ENCODE peak calls at places on chromosomes 5 and 9, in ten cellular contexts. M is H1, B is stomach, G is K562, X is HepG2, S is esophagus muscularis mucosa, V is transverse colon, J is GM12878, H is upper lobe of left lung, Z is suprapubic skin. A is an unnamed sample.

GRCh38 chr5:96434201-96434645 is 1.2 kb upstream of the PCSK1 start:
- DNase-seq in M (no peak), B (peak), G (peak), X (peak), S (no peak), V (peak), J (no peak), H (no peak), Z (no peak), A (no peak)

GRCh38 chr9:102631559-102631958 is 363.6 kb upstream of the CYLC2 start:
- DNase-seq in M (no peak), B (no peak), G (no peak), X (peak), S (no peak), V (no peak), J (no peak), H (no peak), Z (no peak), A (no peak)

GRCh38 chr9:70600479-70600878 is 186.0 kb upstream of the KLF9 start:
- DNase-seq in M (no peak), B (no peak), G (no peak), X (no peak), S (no peak), V (peak), J (no peak), H (no peak), Z (no peak), A (peak)

GRCh38 chr5:33488558-33489355 is 48.0 kb downstream of the TARS1 start:
- DNase-seq in M (no peak), B (no peak), G (no peak), X (no peak), S (peak), V (no peak), J (no peak), H (peak), Z (no peak), A (no peak)

GRCh38 chr9:2630158-2630557 is 8.6 kb downstream of the VLDLR start:
- DNase-seq in M (no peak), B (no peak), G (no peak), X (no peak), S (no peak), V (no peak), J (no peak), H (no peak), Z (no peak), A (no peak)

GRCh38 chr9:91192785-91193657 is 168.7 kb downstream of the AUH start:
- DNase-seq in M (peak), B (peak), G (peak), X (peak), S (peak), V (peak), J (no peak), H (peak), Z (peak), A (peak)

GRCh38 chr5:55966284-55966683 is 28.5 kb downstream of the IL6ST start:
- DNase-seq in M (no peak), B (no peak), G (no peak), X (no peak), S (no peak), V (no peak), J (no peak), H (no peak), Z (no peak), A (no peak)

GRCh38 chr9:120017971-120018370 is 562.0 kb downstream of the CDK5RAP2 start:
- DNase-seq in M (no peak), B (no peak), G (no peak), X (no peak), S (no peak), V (no peak), J (no peak), H (no peak), Z (no peak), A (no peak)

GRCh38 chr9:21316032-21316842 is 11.1 kb upstream of the IFNA5 start:
- DNase-seq in M (no peak), B (no peak), G (no peak), X (no peak), S (no peak), V (no peak), J (no peak), H (no peak), Z (no peak), A (no peak)

GRCh38 chr9:72602629-72603028 is 81.2 kb downstream of the TMC1 start:
- DNase-seq in M (no peak), B (no peak), G (no peak), X (no peak), S (no peak), V (no peak), J (no peak), H (no peak), Z (no peak), A (no peak)

GRCh38 chr5:164353155-164353554 is 847.7 kb downstream of the MAT2B start:
- DNase-seq in M (no peak), B (no peak), G (no peak), X (no peak), S (no peak), V (no peak), J (no peak), H (no peak), Z (no peak), A (no peak)

GRCh38 chr5:107514305-107514704 is 156.4 kb downstream of the EFNA5 start:
- DNase-seq in M (no peak), B (no peak), G (no peak), X (no peak), S (no peak), V (no peak), J (no peak), H (no peak), Z (no peak), A (no peak)

GRCh38 chr9:16175461-16175860 is 622.6 kb downstream of the CCDC171 start:
- DNase-seq in M (no peak), B (no peak), G (no peak), X (no peak), S (peak), V (no peak), J (no peak), H (no peak), Z (no peak), A (no peak)

GRCh38 chr5:151758141-151758429 is 346 bp downstream of the ATOX1 start:
- DNase-seq in M (no peak), B (peak), G (no peak), X (no peak), S (no peak), V (peak), J (no peak), H (no peak), Z (no peak), A (peak)

GRCh38 chr5:9339206-9339818 is 206.6 kb downstream of the SEMA5A start:
- DNase-seq in M (no peak), B (no peak), G (peak), X (peak), S (no peak), V (no peak), J (no peak), H (no peak), Z (no peak), A (no peak)

GRCh38 chr9:129865668-129866320 is 30.5 kb downstream of the USP20 start:
- DNase-seq in M (no peak), B (no peak), G (no peak), X (no peak), S (no peak), V (no peak), J (no peak), H (peak), Z (no peak), A (no peak)

GRCh38 chr9:104233366-104233765 is 139.3 kb downstream of the SMC2 start:
- DNase-seq in M (no peak), B (no peak), G (no peak), X (no peak), S (no peak), V (no peak), J (no peak), H (no peak), Z (no peak), A (no peak)

GRCh38 chr9:89439571-89439970 is 58.3 kb downstream of the SEMA4D start:
- DNase-seq in M (no peak), B (no peak), G (no peak), X (no peak), S (no peak), V (no peak), J (no peak), H (no peak), Z (no peak), A (no peak)

GRCh38 chr9:89441655-89441970 is 56.3 kb downstream of the SEMA4D start:
- DNase-seq in M (no peak), B (no peak), G (no peak), X (no peak), S (no peak), V (no peak), J (no peak), H (no peak), Z (no peak), A (no peak)

GRCh38 chr9:89440046-89440445 is 57.9 kb downstream of the SEMA4D start:
- DNase-seq in M (no peak), B (no peak), G (no peak), X (no peak), S (no peak), V (no peak), J (no peak), H (no peak), Z (no peak), A (no peak)

GRCh38 chr9:89440951-89441654 is 56.8 kb downstream of the SEMA4D start:
- DNase-seq in M (no peak), B (peak), G (no peak), X (no peak), S (no peak), V (no peak), J (no peak), H (peak), Z (no peak), A (no peak)

GRCh38 chr9:89440548-89440947 is 57.4 kb downstream of the SEMA4D start:
- DNase-seq in M (no peak), B (peak), G (no peak), X (no peak), S (no peak), V (peak), J (no peak), H (no peak), Z (no peak), A (no peak)
- TF ChIP-seq POLR2AphosphoS5 in M (no peak), B (peak), G (no peak), X (no peak), S (peak), V (no peak), J (no peak), H (peak), Z (peak), A (no peak)

DNA sequence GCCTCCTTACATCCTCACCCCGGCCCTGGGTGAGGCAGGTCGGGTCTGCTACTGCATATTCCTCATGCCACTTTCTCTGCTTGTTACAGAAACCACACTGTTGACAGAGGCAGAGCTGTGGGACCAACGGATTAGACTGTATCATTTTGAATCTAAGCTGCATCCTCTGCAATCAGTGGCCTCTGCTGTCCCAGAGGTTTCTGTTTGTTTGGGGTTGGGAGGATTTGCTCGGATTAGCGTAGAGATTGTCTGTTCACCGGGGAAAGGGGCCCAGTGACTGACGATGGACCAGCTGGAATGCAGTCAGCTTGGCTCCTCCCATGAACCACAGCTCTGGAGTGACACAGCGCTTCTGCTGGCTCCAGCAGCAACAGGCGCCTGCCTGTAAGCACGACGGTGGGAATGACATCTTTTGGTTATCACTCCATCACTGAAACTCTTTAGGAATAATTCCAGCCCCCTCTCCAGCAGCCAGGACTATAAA is 37.3 kb upstream of the ADRA1B start:
- DNase-seq in M (peak), B (peak), G (peak), X (peak), S (no peak), V (peak), J (no peak), H (no peak), Z (peak), A (peak)
- TF ChIP-seq EP300 in M (no peak), B (no peak), G (no peak), X (no peak), S (no peak), V (no peak), J (no peak), H (no peak), Z (no peak), A (no peak)

DNA sequence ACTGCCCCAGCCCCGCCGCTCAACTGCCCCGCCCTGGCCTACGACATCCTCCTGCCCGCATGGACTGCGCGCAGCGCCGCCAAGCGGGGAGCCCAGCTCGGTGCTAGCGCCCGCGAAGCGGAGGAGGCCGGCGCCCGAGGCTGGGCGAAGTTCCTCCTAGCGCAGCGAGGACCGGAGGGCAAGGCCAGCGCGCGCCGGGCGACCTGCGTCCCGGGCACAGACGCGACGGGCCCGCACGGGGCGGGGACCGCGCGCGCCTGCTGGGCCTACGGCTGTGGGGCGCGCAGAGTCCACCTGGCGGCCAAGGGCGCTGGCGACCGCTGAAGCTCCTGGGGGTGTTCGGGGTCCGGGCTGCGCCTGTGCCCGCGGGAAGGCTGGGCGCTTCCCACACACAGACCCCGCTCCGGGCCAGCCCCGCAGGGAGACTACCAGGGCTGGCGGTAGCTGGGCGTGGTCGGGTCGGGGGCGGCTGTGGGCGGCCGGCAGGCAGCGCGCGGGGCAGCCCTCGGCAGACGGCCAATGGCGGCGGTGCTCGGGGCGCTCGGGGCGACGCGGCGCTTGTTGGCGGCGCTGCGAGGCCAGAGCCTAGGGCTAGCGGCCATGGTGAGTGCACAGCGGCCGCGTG is at the start of gene PCBD2:
- DNase-seq in M (peak), B (peak), G (peak), X (peak), S (peak), V (peak), J (peak), H (peak), Z (peak), A (peak)
- TF ChIP-seq POLR2A in M (peak), B (no peak), G (peak), X (peak), S (no peak), V (peak), J (peak), H (peak), Z (no peak), A (no peak)

GRCh38 chr5:98941131-98941883 is 12.5 kb upstream of the CHD1 start:
- DNase-seq in M (no peak), B (no peak), G (no peak), X (no peak), S (no peak), V (no peak), J (no peak), H (no peak), Z (no peak), A (no peak)

GRCh38 chr5:98936948-98937715 is 8.3 kb upstream of the CHD1 start:
- DNase-seq in M (no peak), B (no peak), G (no peak), X (no peak), S (no peak), V (no peak), J (no peak), H (no peak), Z (no peak), A (no peak)

GRCh38 chr5:98940586-98940985 is 11.8 kb upstream of the CHD1 start:
- DNase-seq in M (no peak), B (no peak), G (no peak), X (no peak), S (no peak), V (no peak), J (no peak), H (no peak), Z (no peak), A (no peak)

GRCh38 chr5:98935206-98935605 is 6.4 kb upstream of the CHD1 start:
- DNase-seq in M (no peak), B (no peak), G (no peak), X (no peak), S (no peak), V (no peak), J (no peak), H (no peak), Z (no peak), A (no peak)

GRCh38 chr5:98938459-98938858 is 9.7 kb upstream of the CHD1 start:
- DNase-seq in M (no peak), B (no peak), G (no peak), X (peak), S (no peak), V (no peak), J (no peak), H (no peak), Z (no peak), A (no peak)
- TF ChIP-seq POLR2AphosphoS5 in M (no peak), B (peak), G (no peak), X (no peak), S (no peak), V (no peak), J (no peak), H (no peak), Z (no peak), A (no peak)

DNA sequence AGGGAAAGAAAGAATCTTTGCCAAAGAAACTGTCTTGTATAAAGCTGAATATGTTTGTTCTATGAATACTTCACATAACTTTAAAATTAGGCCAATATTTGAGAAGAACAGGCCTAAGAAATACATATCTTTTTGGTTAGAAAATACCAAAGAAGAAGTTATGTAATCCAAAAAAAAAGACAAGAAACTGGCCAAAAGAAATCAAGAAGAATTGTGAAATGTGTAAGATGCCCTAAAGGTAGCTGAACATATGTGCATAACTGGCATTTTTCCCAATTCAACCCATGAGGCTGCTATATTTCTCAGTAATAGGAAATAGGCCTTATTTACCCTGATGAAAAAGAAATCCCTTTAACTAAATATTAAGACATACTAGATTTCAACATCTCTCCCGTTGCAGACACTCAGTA is 290.0 kb downstream of the CETN3 start:
- DNase-seq in M (no peak), B (no peak), G (no peak), X (no peak), S (no peak), V (no peak), J (no peak), H (no peak), Z (no peak), A (no peak)
- TF ChIP-seq EP300 in M (no peak), B (no peak), G (no peak), X (no peak), S (no peak), V (no peak), J (no peak), H (no peak), Z (no peak), A (no peak)

DNA sequence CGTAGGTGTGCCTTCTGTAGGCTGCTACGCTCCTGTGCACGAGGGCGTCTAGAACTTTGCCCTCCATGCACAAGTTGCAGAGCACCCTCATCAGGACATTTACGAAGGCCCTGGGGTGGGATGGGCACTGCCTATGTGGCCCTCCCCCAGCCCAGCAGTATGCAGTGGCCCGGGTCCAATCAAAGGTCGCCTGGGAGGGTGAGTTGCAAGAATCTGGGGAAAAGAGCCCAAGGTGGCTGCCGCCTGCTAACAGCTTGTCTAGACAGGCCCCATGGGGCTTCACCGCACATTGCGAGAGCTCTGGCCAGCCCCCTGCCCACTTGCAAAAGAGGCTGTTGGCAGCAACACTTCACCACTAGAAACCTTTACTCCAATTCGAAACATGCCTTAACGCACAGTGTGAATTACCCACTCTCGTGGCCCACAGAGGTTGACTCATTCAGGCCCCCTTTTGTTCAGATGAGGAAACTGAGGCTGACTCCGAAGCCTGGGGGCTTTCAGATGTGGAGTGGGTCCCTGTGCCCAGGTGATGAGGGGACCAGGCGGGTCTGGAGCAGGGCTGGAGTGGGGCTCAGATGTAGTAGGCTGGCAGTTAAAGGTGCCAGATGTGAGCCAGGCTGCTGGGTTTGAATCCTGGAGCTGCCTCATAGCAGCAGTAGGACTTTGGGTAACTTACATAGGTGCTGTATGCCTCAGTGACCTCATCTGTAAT is 31.8 kb upstream of the IL17B start:
- DNase-seq in M (no peak), B (no peak), G (no peak), X (peak), S (no peak), V (no peak), J (no peak), H (no peak), Z (no peak), A (peak)
- TF ChIP-seq POLR2A in M (no peak), B (no peak), G (no peak), X (no peak), S (no peak), V (no peak), J (no peak), H (no peak), Z (no peak), A (peak)

GRCh38 chr5:159208508-159209437 is 580 bp downstream of the RNF145 start:
- DNase-seq in M (no peak), B (peak), G (peak), X (peak), S (no peak), V (peak), J (no peak), H (no peak), Z (peak), A (peak)
- TF ChIP-seq POLR2AphosphoS5 in M (no peak), B (no peak), G (no peak), X (no peak), S (no peak), V (no peak), J (no peak), H (no peak), Z (no peak), A (peak)

GRCh38 chr5:172446336-172447051 is 7.8 kb downstream of the SH3PXD2B start:
- DNase-seq in M (no peak), B (no peak), G (no peak), X (no peak), S (no peak), V (no peak), J (no peak), H (no peak), Z (peak), A (no peak)
- TF ChIP-seq EP300 in M (no peak), B (no peak), G (no peak), X (no peak), S (no peak), V (no peak), J (no peak), H (no peak), Z (no peak), A (no peak)

GRCh38 chr5:131264453-131265200 is 774 bp downstream of the CDC42SE2 start:
- DNase-seq in M (peak), B (peak), G (peak), X (no peak), S (no peak), V (peak), J (no peak), H (peak), Z (no peak), A (peak)

GRCh38 chr5:131263648-131264452 is at the start of gene CDC42SE2:
- DNase-seq in M (peak), B (peak), G (peak), X (peak), S (peak), V (peak), J (no peak), H (peak), Z (peak), A (peak)

GRCh38 chr5:131260895-131261294 is 3.0 kb upstream of the CDC42SE2 start:
- DNase-seq in M (no peak), B (no peak), G (no peak), X (no peak), S (no peak), V (no peak), J (no peak), H (no peak), Z (no peak), A (no peak)

GRCh38 chr5:131261483-131261882 is 2.4 kb upstream of the CDC42SE2 start:
- DNase-seq in M (no peak), B (no peak), G (no peak), X (no peak), S (no peak), V (no peak), J (no peak), H (no peak), Z (no peak), A (no peak)

GRCh38 chr5:131262953-131263541 is 806 bp upstream of the CDC42SE2 start:
- DNase-seq in M (no peak), B (no peak), G (no peak), X (no peak), S (no peak), V (no peak), J (no peak), H (no peak), Z (no peak), A (no peak)
- TF ChIP-seq POLR2A in M (no peak), B (no peak), G (no peak), X (no peak), S (no peak), V (no peak), J (no peak), H (no peak), Z (no peak), A (no peak)

GRCh38 chr9:115649991-115650472 is 503.6 kb upstream of the PAPPA start:
- DNase-seq in M (no peak), B (peak), G (no peak), X (peak), S (peak), V (peak), J (no peak), H (no peak), Z (peak), A (peak)
- TF ChIP-seq POLR2AphosphoS5 in M (no peak), B (peak), G (no peak), X (no peak), S (peak), V (peak), J (no peak), H (peak), Z (peak), A (peak)

A was measured in sigmoid colon.